ENCODE peak calls at places on chromosomes 13 and 19, in seven cellular contexts. L is A673, E is RWPE2, F is esophagus muscularis mucosa, K is lower lobe of right lung, D is lung, N is NT2/D1. U is an unnamed sample.

GRCh38 chr13:75850915-75851314 is 214.8 kb downstream of the LMO7 start:
- DNase-seq in F (no peak), E (no peak), K (no peak), D (no peak), N (no peak), L (peak; percentile 10), U (no peak)

GRCh38 chr13:32045537-32045936 is 14.0 kb downstream of the FRY start:
- DNase-seq in K (no peak), L (no peak), F (no peak), E (no peak), D (no peak), N (no peak), U (no peak)

GRCh38 chr13:80338781-80339577 is 1.9 kb downstream of the SPRY2 start:
- DNase-seq in F (peak; percentile 93), N (no peak), K (peak; percentile 86), L (peak; percentile 52), E (peak; percentile 60), D (peak; percentile 73), U (peak; percentile 85)

GRCh38 chr13:98900442-98900841 is 77.4 kb downstream of the DOCK9 start:
- DNase-seq in N (no peak), K (no peak), E (no peak), L (no peak), D (no peak), F (no peak), U (no peak)

GRCh38 chr13:80599765-80600164 is 258.8 kb upstream of the SPRY2 start:
- DNase-seq in E (no peak), L (no peak), D (no peak), K (no peak), N (no peak), F (no peak), U (peak; percentile 12)

GRCh38 chr13:28754698-28755545 is 36.2 kb upstream of the SLC46A3 start:
- DNase-seq in L (peak; percentile 41), K (no peak), D (peak; percentile 42), F (peak; percentile 55), E (no peak), N (no peak), U (no peak)

GRCh38 chr19:55472463-55472862 is 4.0 kb upstream of the ZNF628 start:
- DNase-seq in E (no peak), K (no peak), F (no peak), D (no peak), N (no peak), L (no peak), U (peak; percentile 42)

GRCh38 chr19:40390084-40390742 is at the start of gene HIPK4:
- DNase-seq in N (no peak), E (no peak), F (no peak), D (no peak), K (no peak), L (no peak), U (no peak)

GRCh38 chr13:78719367-78719766 is 60.4 kb upstream of the OBI1 start:
- DNase-seq in F (no peak), D (no peak), N (no peak), L (no peak), E (no peak), K (no peak), U (no peak)

GRCh38 chr19:33205531-33206260 is 11.6 kb downstream of the LRP3 start:
- DNase-seq in N (no peak), F (no peak), D (no peak), E (no peak), L (no peak), K (no peak), U (no peak)

GRCh38 chr19:4976412-4977298 is 7.7 kb downstream of the KDM4B start:
- DNase-seq in E (no peak), N (no peak), K (peak; percentile 88), D (peak; percentile 80), L (peak; percentile 51), F (peak; percentile 94), U (peak; percentile 38)

GRCh38 chr13:110894086-110894485 is 20.8 kb downstream of the ANKRD10 start:
- DNase-seq in N (no peak), D (no peak), F (no peak), E (no peak), L (no peak), K (no peak), U (no peak)

GRCh38 chr19:6890938-6891337 is 3.6 kb downstream of the ADGRE1 start:
- DNase-seq in N (no peak), K (no peak), D (no peak), L (no peak), F (no peak), E (no peak), U (no peak)

GRCh38 chr19:6045108-6045507 is 65.2 kb downstream of the RFX2 start:
- DNase-seq in D (peak; percentile 18), L (no peak), E (no peak), K (no peak), F (peak; percentile 42), N (no peak), U (no peak)

GRCh38 chr19:33374406-33374703 is 846 bp downstream of the CEBPG start:
- DNase-seq in E (no peak), N (no peak), L (peak; percentile 32), K (no peak), D (no peak), F (no peak), U (peak; percentile 47)

GRCh38 chr19:34274827-34275625 is 20.7 kb downstream of the GARRE1 start:
- DNase-seq in F (no peak), N (no peak), L (peak; percentile 86), E (no peak), D (no peak), K (no peak), U (no peak)

GRCh38 chr19:14023404-14024235 is 4.3 kb upstream of the RLN3 start:
- DNase-seq in E (no peak), N (peak; percentile 77), F (no peak), D (peak; percentile 41), L (peak; percentile 53), K (peak; percentile 63), U (peak; percentile 68)

GRCh38 chr13:60398949-60399589 is 2.0 kb downstream of the TDRD3 start:
- DNase-seq in E (no peak), N (no peak), L (no peak), F (no peak), K (no peak), D (no peak), U (peak; percentile 11)

GRCh38 chr13:42981317-42981716 is 10.7 kb downstream of the EPSTI1 start:
- DNase-seq in L (no peak), K (no peak), F (no peak), N (no peak), E (no peak), D (no peak), U (no peak)

GRCh38 chr19:35204799-35205732 is 23.5 kb downstream of the FAM187B start:
- DNase-seq in F (peak; percentile 86), K (no peak), E (no peak), N (no peak), D (no peak), L (no peak), U (no peak)

GRCh38 chr19:6271721-6272410 is 7.9 kb downstream of the MLLT1 start:
- DNase-seq in N (no peak), L (no peak), D (peak; percentile 73), E (no peak), K (peak; percentile 72), F (peak; percentile 96), U (no peak)

GRCh38 chr13:28623782-28624706 is 34.9 kb upstream of the POMP start:
- DNase-seq in N (no peak), D (no peak), L (peak; percentile 27), K (no peak), E (no peak), F (no peak), U (no peak)

GRCh38 chr13:101499406-101499805 is 46.9 kb downstream of the ITGBL1 start:
- DNase-seq in N (no peak), E (no peak), D (no peak), K (no peak), F (no peak), L (no peak), U (no peak)

DNA sequence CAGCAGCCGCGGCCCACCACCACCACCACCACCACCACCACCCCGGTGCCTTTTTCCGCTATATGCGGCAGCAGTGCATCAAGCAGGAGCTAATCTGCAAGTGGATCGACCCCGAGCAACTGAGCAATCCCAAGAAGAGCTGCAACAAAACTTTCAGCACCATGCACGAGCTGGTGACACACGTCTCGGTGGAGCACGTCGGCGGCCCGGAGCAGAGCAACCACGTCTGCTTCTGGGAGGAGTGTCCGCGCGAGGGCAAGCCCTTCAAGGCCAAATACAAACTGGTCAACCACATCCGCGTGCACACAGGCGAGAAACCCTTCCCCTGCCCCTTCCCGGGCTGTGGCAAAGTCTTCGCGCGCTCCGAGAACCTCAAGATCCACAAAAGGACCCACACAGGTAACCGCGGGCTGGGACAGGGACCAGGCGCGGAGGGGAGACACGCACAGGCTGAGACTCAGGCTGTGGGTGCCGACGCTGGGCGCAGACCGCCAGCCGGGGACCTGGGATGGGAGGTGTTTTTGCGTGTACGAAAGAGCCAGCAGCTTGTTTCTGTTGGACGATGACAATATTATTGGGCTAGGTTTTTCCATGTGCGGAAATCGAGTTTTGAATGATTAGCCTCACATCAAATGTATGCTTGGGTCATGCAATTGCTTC is 1.3 kb downstream of the ZIC2 start:
- DNase-seq in D (no peak), K (no peak), L (peak; percentile 40), E (no peak), F (peak; percentile 62), N (no peak), U (peak; percentile 22)
- H3K27me3 ChIP-seq in D (peaks cover 29% of the 10 kb centered on the region), K (peaks cover 98% of the 10 kb centered on the region), L (no peaks in the 10 kb centered on the region), E (peaks cover 86% of the 10 kb centered on the region), F (peaks cover 40% of the 10 kb centered on the region), N (peaks cover 55% of the 10 kb centered on the region), U (no peaks in the 10 kb centered on the region)

GRCh38 chr19:41532526-41532925 is 43.4 kb upstream of the CEACAM21 start:
- DNase-seq in K (no peak), L (no peak), F (no peak), D (no peak), N (no peak), E (no peak), U (no peak)
- H3K4me1 ChIP-seq in K (peaks cover 57% of the 10 kb centered on the region), L (peaks cover 10% of the 10 kb centered on the region), F (peaks cover 6% of the 10 kb centered on the region), D (peaks cover 5% of the 10 kb centered on the region), N (no peaks in the 10 kb centered on the region), E (no peaks in the 10 kb centered on the region), U (peaks cover 2% of the 10 kb centered on the region)

GRCh38 chr19:11950312-11950711 is 14.5 kb upstream of the ZNF763 start:
- DNase-seq in F (no peak), D (no peak), K (no peak), N (no peak), E (no peak), L (no peak), U (no peak)
- H3K4me3 ChIP-seq in F (no peak overlapping the region), D (no peak overlapping the region), K (no peak overlapping the region), N (no peak overlapping the region), E (no peak overlapping the region), L (no peak overlapping the region), U (no peak overlapping the region)

DNA sequence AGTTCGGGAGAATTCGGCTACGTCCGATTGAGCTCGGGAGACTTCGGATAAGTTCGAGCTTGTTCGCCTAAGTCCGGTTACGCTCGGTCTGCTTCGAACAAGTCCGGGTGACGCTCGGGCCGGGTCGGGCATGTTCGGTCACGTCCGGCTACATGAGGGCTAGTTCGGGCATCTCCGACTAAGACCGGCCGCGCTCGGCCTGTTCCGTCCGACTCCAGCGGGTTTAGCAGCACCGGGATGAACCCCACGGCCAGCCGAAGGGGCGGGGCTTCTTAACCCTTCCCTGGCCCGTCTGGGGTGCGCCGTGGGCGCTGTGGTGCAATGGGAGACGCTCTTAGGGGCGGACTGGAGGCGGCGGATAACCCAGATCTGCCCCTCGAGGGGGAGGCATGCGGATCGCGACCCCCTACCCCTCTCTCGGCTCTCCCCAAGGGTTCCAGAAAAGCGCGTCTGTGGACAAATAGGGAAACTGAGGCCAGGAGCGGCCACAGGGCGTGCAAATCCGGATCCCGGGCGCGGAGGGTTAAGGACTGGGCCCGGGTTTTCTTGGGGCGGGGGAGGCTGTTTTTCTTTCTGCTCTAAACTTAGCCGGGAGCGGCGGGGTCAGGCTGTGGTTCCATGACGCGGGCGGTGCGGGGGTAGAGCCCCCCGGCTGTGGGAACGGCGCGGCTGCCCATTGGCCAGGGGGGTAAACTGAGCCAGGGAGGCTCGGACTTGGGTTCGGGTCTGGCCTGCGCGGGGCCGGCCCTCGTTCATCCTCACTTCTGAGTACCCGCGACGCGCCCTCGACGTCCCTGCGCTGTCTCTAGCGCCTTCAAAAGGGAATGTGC is 1.5 kb downstream of the PDE4C start:
- DNase-seq in F (peak; percentile 99), N (peak; percentile 100), L (peak; percentile 97), D (peak; percentile 93), E (peak; percentile 99), K (peak; percentile 98), U (no peak)
- H3K27me3 ChIP-seq in F (no peaks in the 10 kb centered on the region), N (peaks cover 38% of the 10 kb centered on the region), L (peaks cover 35% of the 10 kb centered on the region), D (no peaks in the 10 kb centered on the region), E (peaks cover 14% of the 10 kb centered on the region), K (peaks cover 34% of the 10 kb centered on the region), U (no peaks in the 10 kb centered on the region)